ENCODE peak calls at places on chromosomes 13 and 19, in six cellular contexts. N is brain microvascular endothelial cell, U is psoas muscle, D is colonic mucosa, G is tibial nerve, P is tibial artery. V is an unnamed sample.

GRCh38 chr19:17967258-17968051 is 548 bp downstream of the KCNN1 start:
- DNase-seq in N (no peak), U (no peak), D (no peak), G (no peak), P (no peak), V (no peak)

GRCh38 chr19:56765107-56765506 is 75.4 kb downstream of the PEG3 start:
- DNase-seq in N (peak), U (peak), D (peak), G (no peak), P (peak), V (no peak)

GRCh38 chr19:58054792-58055482 is 4.1 kb upstream of the ZNF135 start:
- DNase-seq in N (peak), U (no peak), D (no peak), G (no peak), P (no peak), V (no peak)

GRCh38 chr19:6272913-6273600 is 6.7 kb downstream of the MLLT1 start:
- DNase-seq in N (no peak), U (no peak), D (no peak), G (no peak), P (no peak), V (no peak)

GRCh38 chr19:45283443-45284033 is 32.5 kb downstream of the MARK4 start:
- DNase-seq in N (no peak), U (no peak), D (no peak), G (no peak), P (no peak), V (no peak)

GRCh38 chr13:59458908-59459579 is 704.7 kb downstream of the DIAPH3 start:
- DNase-seq in N (peak), U (no peak), D (no peak), G (no peak), P (no peak), V (peak)

GRCh38 chr19:5343848-5344247 is 3.2 kb upstream of the PTPRS start:
- DNase-seq in N (no peak), U (peak), D (no peak), G (no peak), P (no peak), V (peak)

GRCh38 chr19:42505066-42505465 is 23.2 kb downstream of the CEACAM1 start:
- DNase-seq in N (no peak), U (no peak), D (no peak), G (no peak), P (no peak), V (no peak)

DNA sequence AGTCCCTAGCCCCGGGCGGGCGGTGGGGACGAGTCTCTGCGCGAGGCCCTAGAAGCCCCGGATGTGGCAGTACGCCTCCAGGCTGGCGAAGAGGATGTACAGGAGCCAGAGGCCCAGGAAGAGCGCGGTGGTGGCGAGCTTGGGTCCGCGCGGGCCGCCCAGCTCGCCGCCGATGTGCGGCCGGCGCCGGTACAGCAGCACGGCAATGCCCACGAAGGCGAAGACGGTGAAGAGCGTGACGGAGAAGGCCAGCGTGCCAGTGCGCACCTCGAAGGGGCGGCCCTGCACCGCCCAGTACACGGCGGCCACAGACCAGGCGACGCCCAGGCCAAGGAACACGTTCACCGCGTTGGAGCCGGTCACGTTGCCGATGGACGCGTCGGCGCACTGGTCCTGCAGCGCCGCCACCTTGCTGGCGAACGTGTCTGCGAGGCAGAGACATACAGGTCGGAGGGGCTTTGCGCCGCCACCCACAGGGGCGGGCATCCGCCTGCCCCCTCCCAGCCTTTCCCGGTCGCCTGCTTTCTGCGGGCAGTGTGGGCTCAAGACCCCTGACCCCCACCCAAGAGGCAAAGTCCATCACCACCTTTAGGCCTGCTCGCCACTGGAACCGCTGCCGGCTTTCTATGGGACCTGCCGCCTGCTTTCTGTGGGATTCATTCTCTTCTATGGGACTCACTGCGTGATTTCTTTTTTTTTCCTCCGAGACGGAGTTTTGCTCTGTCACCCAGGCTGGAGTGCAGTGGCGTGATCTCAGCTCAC is 10.9 kb upstream of the MEIS3 start:
- DNase-seq in N (no peak), U (no peak), D (peak), G (peak), P (no peak), V (no peak)
- TF ChIP-seq CTCF in N (peak), U (no peak), D (no peak), G (peak), P (peak), V (peak)

GRCh38 chr19:2089727-2090053 is 6.4 kb downstream of the MOB3A start:
- DNase-seq in N (no peak), U (no peak), D (no peak), G (no peak), P (no peak), V (no peak)
- H3K4me3 ChIP-seq in N (no peak), U (peak), D (no peak), G (no peak), P (no peak), V (no peak)

GRCh38 chr19:43723588-43723987 is 7.7 kb downstream of the IRGC start:
- DNase-seq in N (no peak), U (no peak), D (no peak), G (no peak), P (no peak), V (no peak)
- TF ChIP-seq CTCF in N (peak), U (peak), D (peak), G (no peak), P (no peak), V (peak)

GRCh38 chr13:98174321-98174720 is 2.7 kb downstream of the RNF113B start:
- DNase-seq in N (no peak), U (no peak), D (no peak), G (no peak), P (no peak), V (no peak)
- H3K4me3 ChIP-seq in N (no peak), U (no peak), D (no peak), G (no peak), P (no peak), V (no peak)

GRCh38 chr13:31540316-31540715 is 199.0 kb upstream of the RXFP2 start:
- DNase-seq in N (no peak), U (no peak), D (no peak), G (no peak), P (no peak), V (no peak)

GRCh38 chr13:31543190-31543589 is 196.1 kb upstream of the RXFP2 start:
- DNase-seq in N (no peak), U (no peak), D (no peak), G (no peak), P (no peak), V (no peak)

GRCh38 chr13:31538067-31539042 is 201.0 kb upstream of the RXFP2 start:
- DNase-seq in N (peak), U (no peak), D (peak), G (no peak), P (no peak), V (peak)
- TF ChIP-seq CTCF in N (peak), U (peak), D (peak), G (peak), P (peak), V (peak)

DNA sequence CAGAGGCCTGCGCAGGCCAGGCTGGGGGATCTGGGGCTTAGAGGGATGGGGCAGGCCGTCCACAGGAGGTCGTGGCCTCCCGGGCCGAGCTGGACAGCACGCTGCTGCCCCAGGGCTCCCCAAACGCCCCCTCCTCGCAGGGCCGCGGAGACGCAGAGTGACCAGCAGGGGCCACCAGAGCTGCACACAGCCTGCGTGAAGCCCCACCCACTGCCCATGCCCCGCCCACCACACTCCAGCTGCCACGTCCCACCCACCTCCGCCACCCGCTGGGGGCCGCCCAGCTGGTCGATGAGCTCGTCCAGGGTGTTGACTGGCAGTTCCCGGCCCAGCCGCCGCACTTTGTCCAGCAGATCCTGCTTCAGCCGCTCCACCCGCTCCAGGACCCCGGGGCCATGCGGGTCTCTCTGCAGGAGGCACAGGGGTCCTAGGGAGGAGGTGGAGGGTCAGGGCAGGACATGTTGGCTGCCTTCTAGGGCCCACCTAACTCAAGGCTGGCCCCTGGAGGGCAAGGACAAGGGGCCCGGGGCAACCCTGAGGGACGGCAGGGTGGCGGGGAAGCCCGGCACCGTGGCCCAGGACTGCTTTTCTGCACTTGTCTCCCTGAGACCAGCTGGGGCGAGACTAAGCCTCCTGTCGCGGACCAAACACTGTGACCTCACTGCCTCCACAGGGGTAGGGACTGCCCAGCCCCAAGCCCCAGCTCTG is 9.6 kb downstream of the GPX4 start:
- DNase-seq in N (peak), U (peak), D (peak), G (peak), P (peak), V (peak)
- H3K4me3 ChIP-seq in N (no peak), U (peak), D (no peak), G (no peak), P (no peak), V (no peak)

DNA sequence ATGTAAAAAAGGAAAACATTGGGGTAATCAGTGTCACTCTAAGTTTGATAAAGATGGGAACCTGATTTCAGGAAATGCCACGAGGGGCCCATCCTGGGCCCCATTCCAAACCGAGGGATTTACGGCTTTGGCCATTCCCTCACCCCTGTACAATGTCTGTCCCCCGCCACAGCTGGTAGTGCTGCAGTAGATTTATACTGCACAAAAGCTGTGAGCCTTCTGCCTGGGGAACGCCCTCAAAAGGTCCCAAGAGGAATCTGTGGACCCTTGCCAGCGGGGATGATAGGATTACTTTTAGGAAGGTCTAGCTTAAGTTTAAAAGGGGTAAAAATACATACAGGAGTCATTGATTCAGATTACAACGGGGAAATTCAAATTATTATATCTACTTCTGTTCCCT is 173.3 kb upstream of the SGCG start:
- DNase-seq in N (no peak), U (no peak), D (no peak), G (no peak), P (no peak), V (no peak)
- TF ChIP-seq CTCF in N (no peak), U (no peak), D (no peak), G (no peak), P (no peak), V (no peak)

GRCh38 chr19:504634-505033 is 2.7 kb upstream of the TPGS1 start:
- DNase-seq in N (no peak), U (no peak), D (no peak), G (no peak), P (no peak), V (no peak)

GRCh38 chr19:508204-509150 is 1.2 kb downstream of the TPGS1 start:
- DNase-seq in N (no peak), U (no peak), D (no peak), G (no peak), P (no peak), V (no peak)

GRCh38 chr19:510606-511100 is 3.4 kb downstream of the TPGS1 start:
- DNase-seq in N (peak), U (peak), D (peak), G (no peak), P (no peak), V (peak)

GRCh38 chr19:507286-508203 is at the start of gene TPGS1:
- DNase-seq in N (peak), U (peak), D (peak), G (peak), P (peak), V (no peak)

GRCh38 chr19:506404-507285 is 652 bp upstream of the TPGS1 start:
- DNase-seq in N (peak), U (peak), D (peak), G (peak), P (peak), V (peak)
- H3K4me3 ChIP-seq in N (peak), U (peak), D (peak), G (peak), P (peak), V (peak)

DNA sequence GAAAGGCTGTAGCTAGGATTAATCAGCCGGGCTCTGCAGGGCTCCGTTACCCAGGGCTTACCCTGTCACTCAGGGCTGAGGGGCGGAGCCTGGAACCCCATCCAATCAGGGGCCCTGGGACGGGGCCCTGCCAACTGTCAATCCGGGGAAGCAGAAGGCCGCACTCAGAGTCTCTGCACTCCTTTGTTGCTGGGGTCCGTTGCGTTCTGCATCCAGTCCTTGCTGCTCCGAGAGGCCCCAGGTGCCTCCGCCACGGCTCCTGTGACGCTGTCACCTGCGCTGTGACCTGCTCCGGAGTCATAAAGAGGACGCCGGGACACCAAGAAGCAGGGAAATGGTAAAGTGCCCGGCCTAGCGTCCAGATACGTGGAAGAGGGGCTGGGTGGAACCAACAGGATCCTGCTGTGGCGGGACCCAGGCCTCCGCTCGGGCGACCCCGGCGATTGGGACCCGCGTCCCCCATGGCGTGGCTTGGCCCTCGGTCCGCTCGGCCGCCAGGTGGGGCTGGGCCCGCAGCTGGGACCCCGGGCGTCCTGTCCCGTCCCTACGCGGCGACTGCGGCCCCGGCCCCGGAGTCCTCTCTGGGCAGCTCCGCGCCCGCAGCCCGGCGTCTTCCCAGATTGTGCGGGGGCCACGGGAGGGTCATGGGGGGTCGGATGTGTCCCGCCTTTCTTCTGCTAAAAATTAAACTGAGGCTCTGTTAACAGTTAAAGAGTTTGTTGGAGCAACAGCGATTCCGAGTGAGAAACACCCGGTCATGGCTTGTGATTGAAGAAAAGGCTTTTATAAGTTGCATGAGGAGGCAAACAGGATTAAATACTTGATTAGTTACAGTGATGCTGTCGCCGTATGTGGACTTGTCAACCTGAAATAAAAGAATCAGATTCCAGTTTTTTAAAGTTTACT is at the start of gene ZNF491:
- DNase-seq in N (peak), U (peak), D (peak), G (peak), P (peak), V (peak)
- TF ChIP-seq CTCF in N (peak), U (peak), D (no peak), G (no peak), P (no peak), V (no peak)

GRCh38 chr13:30802501-30802900 is 67.2 kb downstream of the ALOX5AP start:
- DNase-seq in N (no peak), U (no peak), D (no peak), G (no peak), P (no peak), V (no peak)
- H3K4me3 ChIP-seq in N (no peak), U (peak), D (no peak), G (no peak), P (no peak), V (no peak)